ENCODE peak calls at places on chromosome 1, in five cellular contexts. V is GM13977; T is posterior cingulate gyrus; E is stimulated activated effector memory CD8-positive, alpha-beta T cell treated with anti-CD3 and anti-CD28 coated beads, Interleukin-12 subunit alpha, Interleukin-12 subunit beta, amount 100 ng/mL, for 72 hours; S is NCI-H1105. D is an unnamed sample.

GRCh38 chr1:172359531-172359991 is 60.9 kb upstream of the C1orf105 start:
- DNase-seq in V (no peak), T (no peak), E (no peak), S (no peak), D (no peak)

GRCh38 chr1:199403421-199404116 is 623.9 kb upstream of the NR5A2 start:
- DNase-seq in V (no peak), T (no peak), E (no peak), S (no peak), D (no peak)

GRCh38 chr1:202752799-202753198 is 42.5 kb upstream of the SYT2 start:
- DNase-seq in V (no peak), T (no peak), E (no peak), S (no peak), D (no peak)

GRCh38 chr1:172452536-172453159 is 8.8 kb upstream of the PIGC start:
- DNase-seq in V (no peak), T (no peak), E (no peak), S (no peak), D (no peak)

GRCh38 chr1:196114193-196114592 is 494.0 kb downstream of the KCNT2 start:
- DNase-seq in V (no peak), T (no peak), E (no peak), S (no peak), D (no peak)

GRCh38 chr1:15836772-15837669 is 10.5 kb upstream of the SPEN start:
- DNase-seq in V (peak), T (no peak), E (peak), S (no peak), D (peak)

GRCh38 chr1:183648042-183648441 is 5.1 kb downstream of the APOBEC4 start:
- DNase-seq in V (no peak), T (no peak), E (no peak), S (no peak), D (no peak)

GRCh38 chr1:172180886-172181285 is 239.6 kb upstream of the C1orf105 start:
- DNase-seq in V (peak), T (peak), E (peak), S (no peak), D (peak)

GRCh38 chr1:229433364-229434004 is 410 bp downstream of the ACTA1 start:
- DNase-seq in V (peak), T (no peak), E (no peak), S (no peak), D (no peak)

GRCh38 chr1:6949991-6950765 is 164.9 kb downstream of the CAMTA1 start:
- DNase-seq in V (no peak), T (no peak), E (no peak), S (no peak), D (no peak)

GRCh38 chr1:17759114-17759513 is 4.0 kb downstream of the ACTL8 start:
- DNase-seq in V (no peak), T (no peak), E (no peak), S (no peak), D (no peak)

GRCh38 chr1:70486676-70487470 is 75.8 kb downstream of the CTH start:
- DNase-seq in V (no peak), T (no peak), E (no peak), S (no peak), D (no peak)

GRCh38 chr1:29831500-29832117 is 595.3 kb downstream of the PTPRU start:
- DNase-seq in V (no peak), T (no peak), E (no peak), S (no peak), D (no peak)

GRCh38 chr1:212608956-212609700 is 567 bp downstream of the ATF3 start:
- DNase-seq in V (peak), T (peak), E (peak), S (peak), D (peak)

GRCh38 chr1:76491737-76492136 is 375.5 kb upstream of the ST6GALNAC5 start:
- DNase-seq in V (no peak), T (no peak), E (no peak), S (no peak), D (no peak)

GRCh38 chr1:94925561-94926364 is 1.1 kb downstream of the CNN3 start:
- DNase-seq in V (peak), T (peak), E (no peak), S (peak), D (no peak)

GRCh38 chr1:234893725-234894630 is 234.7 kb downstream of the TOMM20 start:
- DNase-seq in V (peak), T (no peak), E (peak), S (peak), D (no peak)

GRCh38 chr1:190975827-190976226 is 498.2 kb upstream of the BRINP3 start:
- DNase-seq in V (no peak), T (no peak), E (no peak), S (no peak), D (no peak)

GRCh38 chr1:213060836-213061235 is 9.8 kb downstream of the RPS6KC1 start:
- DNase-seq in V (no peak), T (no peak), E (no peak), S (no peak), D (no peak)

GRCh38 chr1:201013031-201013485 is 10.5 kb downstream of the KIF21B start:
- DNase-seq in V (no peak), T (no peak), E (no peak), S (no peak), D (no peak)

GRCh38 chr1:70360321-70360720 is 5.8 kb upstream of the ANKRD13C start:
- DNase-seq in V (no peak), T (no peak), E (no peak), S (no peak), D (no peak)

GRCh38 chr1:185864889-185865288 is 130.7 kb downstream of the HMCN1 start:
- DNase-seq in V (no peak), T (no peak), E (no peak), S (no peak), D (no peak)

D was measured in T-helper 9 cell.